ENCODE peak calls at places on chromosomes 6 and 20, in eight cellular contexts. R is tibial nerve, C is Panc1, O is H9, W is uterus, L is heart left ventricle, K is fibroblast of lung, T is SK-N-SH. E is an unnamed sample. For H3K4me1, the result is how much of the 10 kb centered on the place peaks cover.

GRCh38 chr6:127146935-127147334 is 28.5 kb downstream of the RSPO3 start:
- DNase-seq in O (peak), W (no peak), L (no peak), K (peak), C (no peak), T (no peak), R (no peak), E (no peak)

GRCh38 chr6:29589423-29590048 is 4.6 kb downstream of the OR2H2 start:
- DNase-seq in O (peak), R (no peak), C (peak), W (peak), K (peak), L (no peak), T (peak), E (no peak)

GRCh38 chr6:138882369-138883017 is 86.6 kb downstream of the ECT2L start:
- DNase-seq in W (no peak), O (no peak), R (no peak), C (no peak), T (no peak), L (no peak), K (no peak), E (no peak)

GRCh38 chr20:52972190-52972937 is at the start of gene TSHZ2:
- DNase-seq in L (peak), W (peak), O (peak), C (no peak), K (peak), T (peak), R (no peak), E (peak)

GRCh38 chr20:47243003-47243402 is 113.5 kb downstream of the ZMYND8 start:
- DNase-seq in C (no peak), L (no peak), T (no peak), K (no peak), R (no peak), W (no peak), O (no peak), E (no peak)

GRCh38 chr20:44614525-44614924 is 32.1 kb downstream of the PKIG start:
- DNase-seq in O (no peak), L (peak), W (no peak), K (no peak), C (no peak), R (no peak), T (no peak), E (peak)

GRCh38 chr6:28188111-28188979 is 36.7 kb upstream of the ZSCAN9 start:
- DNase-seq in K (no peak), L (no peak), O (no peak), R (no peak), C (no peak), T (no peak), W (no peak), E (no peak)

GRCh38 chr20:10404023-10404628 is 29.9 kb downstream of the MKKS start:
- DNase-seq in R (no peak), L (no peak), T (no peak), O (no peak), K (no peak), C (no peak), W (no peak), E (no peak)

GRCh38 chr6:41502607-41503434 is 43.4 kb upstream of the FOXP4 start:
- DNase-seq in T (no peak), C (no peak), K (no peak), O (peak), R (peak), L (no peak), W (peak), E (peak)

GRCh38 chr6:14463110-14463509 is 345.5 kb downstream of the CD83 start:
- DNase-seq in C (no peak), R (no peak), W (no peak), L (no peak), O (no peak), T (no peak), K (no peak), E (no peak)

GRCh38 chr6:42527204-42527603 is 36.6 kb upstream of the UBR2 start:
- DNase-seq in C (no peak), K (no peak), W (no peak), T (no peak), L (no peak), R (no peak), O (no peak), E (no peak)

GRCh38 chr6:127162808-127163207 is 44.3 kb downstream of the RSPO3 start:
- DNase-seq in T (no peak), C (no peak), W (no peak), L (no peak), K (peak), O (no peak), R (no peak), E (no peak)

GRCh38 chr6:138656278-138656803 is 117.2 kb upstream of the CCDC28A start:
- DNase-seq in O (no peak), L (no peak), T (no peak), R (no peak), K (no peak), C (no peak), W (no peak), E (no peak)

GRCh38 chr6:43636312-43636667 is 650 bp downstream of the MAD2L1BP start:
- DNase-seq in L (no peak), C (no peak), R (no peak), T (no peak), K (peak), O (no peak), W (no peak), E (no peak)

GRCh38 chr6:105179244-105180065 is at the start of gene POPDC3:
- DNase-seq in R (no peak), W (no peak), T (peak), L (peak), O (peak), C (no peak), K (peak), E (no peak)

GRCh38 chr6:43509984-43510826 is at the start of gene LRRC73:
- DNase-seq in O (peak), T (peak), R (peak), K (peak), L (peak), C (no peak), W (peak), E (peak)

GRCh38 chr6:170137911-170138910 is 152.7 kb downstream of the DLL1 start:
- DNase-seq in L (no peak), T (no peak), C (no peak), W (peak), O (no peak), R (no peak), K (no peak), E (peak)

DNA sequence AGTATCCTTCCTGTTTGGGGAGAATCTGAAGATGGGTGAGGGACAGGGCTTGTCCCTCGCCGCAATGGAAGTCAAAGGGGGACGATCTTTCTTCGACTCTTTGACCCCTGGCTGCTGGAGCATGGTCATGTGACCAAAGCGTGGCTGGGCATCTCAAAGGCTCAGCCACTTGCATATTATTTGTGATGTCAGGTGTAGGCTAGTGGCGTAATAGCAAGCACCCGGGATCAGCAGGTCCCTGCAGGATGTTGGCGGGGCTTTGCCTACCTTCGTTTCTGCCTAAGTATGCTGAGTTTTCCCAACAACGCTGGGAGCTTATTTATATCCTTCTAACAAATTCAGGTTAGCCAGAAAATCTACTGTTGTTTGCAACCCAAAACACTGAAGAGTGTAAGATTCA is 50.3 kb upstream of the IL20RA start:
- DNase-seq in R (no peak), O (no peak), C (no peak), W (no peak), T (no peak), L (no peak), K (no peak), E (no peak)
- H3K4me1 ChIP-seq in R (under half), O (under half), C (under half), W (under half), T (under half), L (under half), K (under half), E (under half)

DNA sequence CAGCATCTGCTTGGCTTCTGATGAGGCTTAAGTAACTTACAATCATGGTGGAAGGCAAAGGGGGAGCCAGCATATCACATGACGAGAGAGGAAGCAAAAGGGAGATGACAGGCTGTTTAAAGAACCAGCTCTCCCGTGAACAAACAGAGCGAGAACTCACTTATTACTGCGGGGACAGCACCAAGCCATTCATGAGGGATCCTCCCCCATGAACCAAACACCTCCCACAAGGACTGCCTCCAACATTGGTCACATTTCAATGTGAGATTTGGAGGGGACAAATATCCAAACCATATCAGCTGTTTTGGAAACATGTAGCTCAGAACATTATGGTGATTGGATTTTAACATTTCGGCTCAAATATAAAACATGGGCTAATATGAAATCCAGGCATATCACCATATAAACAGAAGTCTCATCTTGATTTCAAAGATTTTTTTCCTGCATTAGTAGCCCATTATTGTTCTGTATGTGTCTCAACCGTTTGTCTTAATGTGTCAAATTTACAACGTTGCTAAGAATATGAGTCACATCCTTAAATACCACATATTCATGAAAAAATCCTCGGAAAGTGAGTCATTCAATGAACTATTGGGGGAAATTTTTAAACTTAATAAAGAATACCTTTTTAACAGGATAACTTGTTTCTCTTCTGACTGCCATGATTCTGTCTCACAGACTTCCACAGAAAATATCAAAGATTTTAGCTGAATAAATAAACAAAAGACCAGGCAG is 894.3 kb downstream of the TFAP2A start:
- DNase-seq in C (no peak), O (no peak), L (no peak), K (peak), W (no peak), R (no peak), T (no peak), E (no peak)
- H3K27ac ChIP-seq in C (peak), O (no peak), L (no peak), K (no peak), W (no peak), R (no peak), T (peak), E (no peak)

GRCh38 chr6:107653861-107654394 is 164.0 kb downstream of the SOBP start:
- DNase-seq in T (no peak), R (no peak), L (no peak), C (no peak), O (no peak), W (no peak), K (no peak), E (no peak)

GRCh38 chr6:107656883-107657282 is 167.0 kb downstream of the SOBP start:
- DNase-seq in T (no peak), C (no peak), W (no peak), L (peak), R (no peak), K (no peak), O (no peak), E (no peak)

GRCh38 chr6:107656381-107656780 is 166.5 kb downstream of the SOBP start:
- DNase-seq in K (peak), O (no peak), W (no peak), T (no peak), L (no peak), R (no peak), C (no peak), E (no peak)

GRCh38 chr6:107654736-107655135 is 164.8 kb downstream of the SOBP start:
- DNase-seq in K (no peak), L (no peak), R (no peak), W (no peak), T (no peak), C (no peak), O (no peak), E (no peak)

GRCh38 chr6:107655245-107655644 is 165.3 kb downstream of the SOBP start:
- DNase-seq in R (no peak), T (peak), W (no peak), O (peak), C (no peak), K (no peak), L (no peak), E (no peak)
- H3K4me1 ChIP-seq in R (under half), T (half or more), W (under half), O (under half), C (half or more), K (under half), L (half or more), E (under half)

GRCh38 chr20:329325-329695 is 4.0 kb downstream of the SOX12 start:
- DNase-seq in L (no peak), O (no peak), C (no peak), R (no peak), T (no peak), K (no peak), W (no peak), E (no peak)
- H3K27ac ChIP-seq in L (no peak), O (no peak), C (peak), R (no peak), T (no peak), K (no peak), W (peak), E (no peak)

GRCh38 chr20:5656136-5656535 is 94.1 kb upstream of the SHLD1 start:
- DNase-seq in T (no peak), L (no peak), W (no peak), C (no peak), R (no peak), O (no peak), K (no peak), E (no peak)

GRCh38 chr20:5657873-5658200 is 92.4 kb upstream of the SHLD1 start:
- DNase-seq in K (no peak), O (no peak), W (no peak), L (no peak), C (no peak), T (no peak), R (no peak), E (no peak)

GRCh38 chr20:5654557-5654956 is 95.6 kb upstream of the SHLD1 start:
- DNase-seq in O (no peak), R (no peak), T (no peak), K (peak), C (peak), W (no peak), L (no peak), E (no peak)

GRCh38 chr20:5658897-5659296 is 91.3 kb upstream of the SHLD1 start:
- DNase-seq in T (no peak), K (peak), C (no peak), O (no peak), L (peak), W (peak), R (peak), E (peak)

GRCh38 chr20:5657190-5657872 is 92.9 kb upstream of the SHLD1 start:
- DNase-seq in O (no peak), T (peak), C (peak), R (no peak), W (peak), L (peak), K (peak), E (peak)
- H3K4me1 ChIP-seq in O (under half), T (under half), C (under half), R (under half), W (under half), L (under half), K (under half), E (under half)

DNA sequence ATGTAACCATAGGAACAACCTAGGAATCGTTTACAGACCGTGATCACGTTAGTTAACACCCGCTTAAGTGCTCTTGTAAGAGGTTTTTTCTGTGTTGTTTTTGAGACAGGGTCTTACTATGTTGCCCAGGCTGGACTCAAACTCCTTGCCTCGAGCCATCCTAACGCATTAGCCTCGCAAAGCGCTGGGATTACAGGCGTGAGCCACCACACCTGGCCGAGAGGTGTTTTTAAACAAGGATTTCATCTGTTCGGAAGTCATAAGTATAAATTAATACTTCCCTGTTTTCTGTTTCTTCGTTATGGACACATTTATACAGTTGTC is 727 bp downstream of the MRS2 start:
- DNase-seq in W (no peak), R (no peak), K (no peak), L (no peak), C (no peak), T (no peak), O (no peak), E (no peak)
- H3K27ac ChIP-seq in W (peak), R (peak), K (peak), L (peak), C (peak), T (no peak), O (peak), E (peak)

GRCh38 chr6:72296375-72296774 is 325.5 kb upstream of the KCNQ5 start:
- DNase-seq in C (no peak), K (no peak), T (peak), O (no peak), L (no peak), R (no peak), W (no peak), E (no peak)

GRCh38 chr6:72287801-72288200 is 334.1 kb upstream of the KCNQ5 start:
- DNase-seq in L (no peak), K (no peak), C (no peak), W (no peak), O (no peak), R (no peak), T (no peak), E (no peak)

GRCh38 chr6:72286911-72287311 is 335.0 kb upstream of the KCNQ5 start:
- DNase-seq in C (no peak), K (peak), R (no peak), O (no peak), W (no peak), L (no peak), T (no peak), E (no peak)

GRCh38 chr6:72290620-72291019 is 331.2 kb upstream of the KCNQ5 start:
- DNase-seq in W (no peak), R (no peak), L (no peak), O (no peak), T (no peak), C (no peak), K (no peak), E (no peak)
- H3K4me1 ChIP-seq in W (under half), R (under half), L (under half), O (under half), T (under half), C (under half), K (under half), E (under half)

DNA sequence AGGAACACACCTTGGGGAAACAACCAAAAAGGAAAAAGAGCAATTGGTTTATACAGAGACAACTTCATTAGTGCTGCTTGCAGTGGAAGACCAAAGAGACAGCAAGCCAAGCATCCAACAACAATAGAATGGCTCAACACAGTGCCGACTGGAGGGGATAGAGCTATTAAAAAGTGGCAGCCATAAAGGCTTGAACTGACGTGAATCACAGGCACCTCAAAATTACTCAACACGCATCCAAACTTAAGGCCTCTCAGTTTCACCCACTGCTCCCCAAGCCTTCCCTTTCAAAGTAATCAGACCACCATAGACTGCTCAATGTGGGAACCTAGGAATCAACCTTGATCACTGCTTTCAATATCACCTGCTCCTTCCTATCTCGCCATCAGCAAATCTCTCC is 9.7 kb downstream of the TNFRSF21 start:
- DNase-seq in W (no peak), R (no peak), K (no peak), T (no peak), O (no peak), C (no peak), L (no peak), E (no peak)
- H3K27ac ChIP-seq in W (no peak), R (no peak), K (no peak), T (no peak), O (no peak), C (no peak), L (no peak), E (no peak)

GRCh38 chr6:125804264-125804663 is 13.5 kb downstream of the NCOA7 start:
- DNase-seq in T (no peak), L (no peak), R (no peak), W (no peak), C (no peak), O (no peak), K (no peak), E (no peak)

GRCh38 chr6:125807293-125807692 is 16.5 kb downstream of the NCOA7 start:
- DNase-seq in R (no peak), K (no peak), O (no peak), W (no peak), L (no peak), C (no peak), T (no peak), E (no peak)

GRCh38 chr6:125808591-125808990 is 17.8 kb downstream of the NCOA7 start:
- DNase-seq in R (no peak), T (no peak), O (no peak), L (no peak), W (no peak), C (no peak), K (no peak), E (no peak)

GRCh38 chr6:125808060-125808459 is 17.3 kb downstream of the NCOA7 start:
- DNase-seq in L (no peak), C (no peak), K (no peak), T (no peak), W (no peak), O (no peak), R (no peak), E (no peak)

DNA sequence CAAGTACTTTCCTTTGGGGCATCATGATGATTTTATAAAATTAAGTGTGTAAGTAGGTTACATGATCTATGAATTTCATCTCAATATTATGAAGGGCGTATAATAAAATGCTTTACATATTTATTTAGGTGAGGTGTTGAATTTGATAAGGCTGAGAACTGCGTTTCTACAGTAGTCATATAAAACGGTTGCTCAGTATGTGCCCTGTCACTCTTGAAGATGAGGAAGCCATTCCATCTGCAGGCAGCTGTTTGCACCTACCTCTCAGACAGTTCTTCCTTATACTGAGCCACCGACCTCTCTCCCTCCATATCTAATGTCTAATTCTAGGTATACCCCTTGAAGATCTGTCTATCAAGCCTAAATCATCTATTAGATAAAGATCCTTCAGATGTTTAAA is 16.1 kb downstream of the NCOA7 start:
- DNase-seq in T (no peak), R (no peak), W (no peak), L (no peak), K (no peak), C (no peak), O (no peak), E (no peak)
- H3K4me1 ChIP-seq in T (under half), R (half or more), W (under half), L (under half), K (under half), C (under half), O (under half), E (under half)

E was measured in ovary.